ENCODE peak calls at places on chromosomes 6 and 20, in ten cellular contexts. D is epithelial cell of esophagus, T is mucosa of gallbladder, Q is HT-29, I is C1 segment of cervical spinal cord, B is iris pigment epithelial cell, C is brain microvascular endothelial cell, R is NCI-H1436, X is nephron progenitor cell, Y is glomerular endothelial cell. A is an unnamed sample.

GRCh38 chr20:59777814-59778575 is 155.4 kb downstream of the SYCP2 start:
- DNase-seq in B (no peak), T (no peak), R (no peak), Q (no peak), X (no peak), D (no peak), C (no peak), Y (no peak), I (no peak), A (no peak)

GRCh38 chr20:19835533-19836222 is 77.6 kb downstream of the RIN2 start:
- DNase-seq in T (peak), R (no peak), C (no peak), B (no peak), X (no peak), D (no peak), Q (no peak), Y (no peak), I (peak), A (no peak)

GRCh38 chr20:58647162-58647813 is 3.8 kb upstream of the STX16 start:
- DNase-seq in I (no peak), Q (no peak), D (no peak), C (no peak), Y (no peak), T (no peak), X (no peak), B (no peak), R (no peak), A (peak)

GRCh38 chr6:34834789-34835518 is 43.1 kb downstream of the BLTP3A start:
- DNase-seq in D (peak), I (no peak), C (peak), T (no peak), R (no peak), B (peak), Y (no peak), X (no peak), Q (no peak), A (no peak)

GRCh38 chr6:131250121-131250520 is 114.9 kb downstream of the AKAP7 start:
- DNase-seq in X (peak), D (peak), Q (peak), T (peak), Y (no peak), R (no peak), I (peak), B (peak), C (peak), A (no peak)

GRCh38 chr6:683742-684440 is 9.0 kb downstream of the EXOC2 start:
- DNase-seq in R (peak), C (peak), I (no peak), Q (no peak), B (peak), X (peak), Y (no peak), D (no peak), T (no peak), A (peak)

GRCh38 chr6:104580452-104580851 is 279.3 kb downstream of the HACE1 start:
- DNase-seq in Q (no peak), I (no peak), B (peak), X (no peak), D (no peak), C (no peak), R (no peak), Y (no peak), T (no peak), A (no peak)

GRCh38 chr6:34455831-34456230 is 10.0 kb upstream of the PACSIN1 start:
- DNase-seq in R (no peak), I (no peak), B (no peak), D (no peak), Y (no peak), Q (no peak), C (no peak), X (no peak), T (no peak), A (no peak)

GRCh38 chr20:50191566-50192363 is 1.1 kb downstream of the CEBPB start:
- DNase-seq in X (peak), Y (no peak), I (peak), T (peak), B (peak), C (no peak), Q (peak), D (peak), R (peak), A (peak)

GRCh38 chr6:45495404-45496084 is 117.8 kb upstream of the SUPT3H start:
- DNase-seq in D (no peak), B (no peak), T (no peak), Q (no peak), R (no peak), I (no peak), C (no peak), Y (no peak), X (no peak), A (no peak)

GRCh38 chr6:18386302-18386976 is 711 bp upstream of the RNF144B start:
- DNase-seq in D (peak), R (no peak), X (no peak), Y (no peak), T (no peak), I (peak), C (no peak), B (no peak), Q (no peak), A (no peak)

GRCh38 chr6:436308-437041 is 44.9 kb downstream of the IRF4 start:
- DNase-seq in Q (no peak), D (no peak), B (peak), Y (no peak), I (no peak), C (peak), X (no peak), R (no peak), T (no peak), A (peak)

GRCh38 chr6:87151786-87152527 is 3.4 kb upstream of the ZNF292 start:
- DNase-seq in T (peak), Y (no peak), R (peak), C (peak), X (peak), B (peak), D (peak), Q (no peak), I (peak), A (no peak)

A was measured in SJSA1.